ENCODE peak calls at places on chromosome 5, in five cellular contexts. One of them, this sample, is unnamed.

GRCh38 chr5:11384441-11385250 is 519.6 kb downstream of the CTNND2 start:
- DNase-seq in tibial nerve: no peak
- DNase-seq in GM13977: no peak
- DNase-seq in OCI-LY7: no peak
- DNase-seq in RWPE1: no peak
- DNase-seq in this sample: peak; percentile 23

GRCh38 chr5:176912115-176912514 is 13.0 kb upstream of the HK3 start:
- DNase-seq in tibial nerve: no peak
- DNase-seq in GM13977: no peak
- DNase-seq in OCI-LY7: no peak
- DNase-seq in RWPE1: no peak
- DNase-seq in this sample: no peak

GRCh38 chr5:166722939-166723338 is 1568.5 kb upstream of the WWC1 start:
- DNase-seq in GM13977: no peak
- DNase-seq in tibial nerve: no peak
- DNase-seq in RWPE1: peak; percentile 86
- DNase-seq in OCI-LY7: peak; percentile 2
- DNase-seq in this sample: no peak

GRCh38 chr5:10702040-10702629 is 58.9 kb downstream of the DAP start:
- DNase-seq in tibial nerve: no peak
- DNase-seq in OCI-LY7: no peak
- DNase-seq in GM13977: no peak
- DNase-seq in RWPE1: peak; percentile 30
- DNase-seq in this sample: no peak

GRCh38 chr5:147773587-147773986 is 8.9 kb downstream of the JAKMIP2 start:
- DNase-seq in OCI-LY7: no peak
- DNase-seq in RWPE1: no peak
- DNase-seq in GM13977: no peak
- DNase-seq in tibial nerve: no peak
- DNase-seq in this sample: no peak

GRCh38 chr5:149679876-149680809 is 50.0 kb upstream of the PPARGC1B start:
- DNase-seq in OCI-LY7: no peak
- DNase-seq in GM13977: no peak
- DNase-seq in tibial nerve: no peak
- DNase-seq in RWPE1: no peak
- DNase-seq in this sample: no peak

GRCh38 chr5:103589416-103590175 is 27.0 kb upstream of the NUDT12 start:
- DNase-seq in RWPE1: no peak
- DNase-seq in GM13977: no peak
- DNase-seq in OCI-LY7: no peak
- DNase-seq in tibial nerve: no peak
- DNase-seq in this sample: no peak

GRCh38 chr5:152097128-152097527 is 172.5 kb upstream of the GLRA1 start:
- DNase-seq in GM13977: peak; percentile 17
- DNase-seq in tibial nerve: no peak
- DNase-seq in OCI-LY7: no peak
- DNase-seq in RWPE1: no peak
- DNase-seq in this sample: no peak

GRCh38 chr5:1169608-1170115 is 31.7 kb upstream of the SLC6A19 start:
- DNase-seq in RWPE1: no peak
- DNase-seq in GM13977: no peak
- DNase-seq in OCI-LY7: no peak
- DNase-seq in tibial nerve: no peak
- DNase-seq in this sample: no peak

GRCh38 chr5:157651623-157652376 is 438 bp downstream of the SOX30 start:
- DNase-seq in OCI-LY7: no peak
- DNase-seq in tibial nerve: no peak
- DNase-seq in GM13977: peak; percentile 73
- DNase-seq in RWPE1: no peak
- DNase-seq in this sample: no peak

GRCh38 chr5:80655231-80655784 is 525 bp upstream of the DHFR start:
- DNase-seq in tibial nerve: no peak
- DNase-seq in RWPE1: no peak
- DNase-seq in GM13977: no peak
- DNase-seq in OCI-LY7: peak; percentile 45
- DNase-seq in this sample: no peak

GRCh38 chr5:158436271-158437065 is 577.5 kb upstream of the CLINT1 start:
- DNase-seq in RWPE1: no peak
- DNase-seq in GM13977: no peak
- DNase-seq in OCI-LY7: peak; percentile 84
- DNase-seq in tibial nerve: no peak
- DNase-seq in this sample: no peak

GRCh38 chr5:145903113-145903512 is 30.3 kb upstream of the GRXCR2 start:
- DNase-seq in OCI-LY7: peak; percentile 6
- DNase-seq in RWPE1: no peak
- DNase-seq in tibial nerve: no peak
- DNase-seq in GM13977: no peak
- DNase-seq in this sample: no peak

GRCh38 chr5:180303226-180304015 is 11.5 kb upstream of the MAPK9 start:
- DNase-seq in GM13977: no peak
- DNase-seq in OCI-LY7: no peak
- DNase-seq in tibial nerve: no peak
- DNase-seq in RWPE1: no peak
- DNase-seq in this sample: no peak

GRCh38 chr5:152556779-152557178 is 151.7 kb upstream of the NMUR2 start:
- DNase-seq in tibial nerve: no peak
- DNase-seq in RWPE1: no peak
- DNase-seq in OCI-LY7: no peak
- DNase-seq in GM13977: no peak
- DNase-seq in this sample: no peak

GRCh38 chr5:172377856-172378255 is 76.5 kb downstream of the SH3PXD2B start:
- DNase-seq in GM13977: no peak
- DNase-seq in OCI-LY7: no peak
- DNase-seq in RWPE1: no peak
- DNase-seq in tibial nerve: no peak
- DNase-seq in this sample: no peak

GRCh38 chr5:174945853-174946252 is 221.5 kb downstream of the MSX2 start:
- DNase-seq in GM13977: no peak
- DNase-seq in OCI-LY7: no peak
- DNase-seq in RWPE1: no peak
- DNase-seq in tibial nerve: no peak
- DNase-seq in this sample: no peak

GRCh38 chr5:174951151-174951780 is 226.9 kb downstream of the MSX2 start:
- DNase-seq in GM13977: peak; percentile 73
- DNase-seq in OCI-LY7: peak; percentile 75
- DNase-seq in tibial nerve: peak; percentile 26
- DNase-seq in RWPE1: peak; percentile 84
- DNase-seq in this sample: peak; percentile 40

GRCh38 chr5:174943785-174944184 is 219.4 kb downstream of the MSX2 start:
- DNase-seq in GM13977: no peak
- DNase-seq in tibial nerve: no peak
- DNase-seq in RWPE1: no peak
- DNase-seq in OCI-LY7: no peak
- DNase-seq in this sample: no peak

DNA sequence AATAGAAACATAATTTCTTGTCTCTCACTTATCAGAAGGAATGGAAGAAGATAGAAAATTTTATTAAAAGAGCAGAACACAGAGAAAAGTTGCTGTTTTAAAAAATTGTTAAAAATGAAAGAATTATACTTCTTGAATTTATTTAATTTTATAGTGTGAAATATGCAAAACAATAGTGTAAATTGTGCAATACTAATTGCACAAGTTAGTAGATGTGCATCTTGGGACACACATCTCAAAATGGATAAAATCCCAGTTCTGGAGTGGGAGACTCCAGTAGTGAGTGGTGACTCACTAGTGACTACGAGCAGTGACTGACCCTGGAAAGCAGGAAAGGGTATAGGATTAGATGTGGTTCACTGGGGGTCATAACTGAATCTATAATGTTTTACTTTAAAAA is 223.2 kb downstream of the MSX2 start:
- DNase-seq in RWPE1: peak; percentile 36
- DNase-seq in tibial nerve: no peak
- DNase-seq in GM13977: no peak
- DNase-seq in OCI-LY7: no peak
- DNase-seq in this sample: no peak
- TF ChIP-seq CTCF in RWPE1: no peak
- TF ChIP-seq CTCF in tibial nerve: no peak
- TF ChIP-seq CTCF in GM13977: no peak
- TF ChIP-seq CTCF in OCI-LY7: no peak
- TF ChIP-seq CTCF in this sample: no peak

GRCh38 chr5:55307383-55308253 is at the start of the genes DHX29 and MTREX:
- DNase-seq in RWPE1: peak; percentile 93
- DNase-seq in OCI-LY7: peak; percentile 89
- DNase-seq in tibial nerve: peak; percentile 89
- DNase-seq in GM13977: peak; percentile 85
- DNase-seq in this sample: peak; percentile 91

GRCh38 chr5:55304584-55304983 is 2.9 kb downstream of the DHX29 start:
- DNase-seq in RWPE1: no peak
- DNase-seq in tibial nerve: no peak
- DNase-seq in GM13977: no peak
- DNase-seq in OCI-LY7: no peak
- DNase-seq in this sample: no peak

GRCh38 chr5:55303238-55303690 is 4.2 kb downstream of the DHX29 start:
- DNase-seq in tibial nerve: no peak
- DNase-seq in RWPE1: peak; percentile 87
- DNase-seq in OCI-LY7: no peak
- DNase-seq in GM13977: no peak
- DNase-seq in this sample: no peak

GRCh38 chr5:55306641-55307382 is 682 bp downstream of the DHX29 start:
- DNase-seq in OCI-LY7: peak; percentile 18
- DNase-seq in GM13977: no peak
- DNase-seq in tibial nerve: no peak
- DNase-seq in RWPE1: peak; percentile 46
- DNase-seq in this sample: no peak

DNA sequence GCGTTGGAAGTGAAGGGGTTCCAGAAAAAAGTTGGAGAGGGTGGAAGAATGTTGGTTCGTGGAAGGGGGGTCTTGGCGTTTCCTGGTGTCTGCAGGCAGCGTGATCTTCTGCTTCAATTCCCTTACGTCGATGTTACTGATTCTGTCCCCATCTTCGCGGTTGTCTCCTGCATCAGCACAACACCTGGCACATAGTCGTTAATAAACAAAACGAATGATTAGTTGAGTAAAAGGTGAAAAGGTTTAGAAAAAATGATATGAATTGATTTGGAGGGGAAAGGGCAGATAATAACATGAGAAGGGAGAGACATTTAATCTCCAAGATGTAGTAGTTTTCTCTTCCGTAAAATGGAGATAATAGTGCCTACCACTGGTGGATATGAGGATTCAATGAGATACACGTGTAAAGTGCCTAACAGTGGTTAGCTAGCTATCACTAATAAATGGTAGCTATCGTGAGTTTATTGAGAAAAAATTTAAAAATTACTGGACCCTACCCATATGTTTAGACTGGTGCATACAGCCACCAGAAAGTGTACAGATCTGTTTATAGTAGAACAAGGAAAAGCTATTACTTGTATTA is 556 bp downstream of the MTREX start:
- DNase-seq in tibial nerve: no peak
- DNase-seq in GM13977: peak; percentile 42
- DNase-seq in RWPE1: peak; percentile 28
- DNase-seq in OCI-LY7: peak; percentile 56
- DNase-seq in this sample: no peak
- TF ChIP-seq CTCF in tibial nerve: no peak
- TF ChIP-seq CTCF in GM13977: no peak
- TF ChIP-seq CTCF in RWPE1: no peak
- TF ChIP-seq CTCF in OCI-LY7: peak; percentile 73
- TF ChIP-seq CTCF in this sample: no peak

GRCh38 chr5:141040093-141040762 is 10.9 kb upstream of the PCDHB1 start:
- DNase-seq in GM13977: no peak
- DNase-seq in tibial nerve: peak; percentile 25
- DNase-seq in OCI-LY7: no peak
- DNase-seq in RWPE1: peak; percentile 90
- DNase-seq in this sample: peak; percentile 60
- TF ChIP-seq CTCF in GM13977: no peak
- TF ChIP-seq CTCF in tibial nerve: peak; percentile 62
- TF ChIP-seq CTCF in OCI-LY7: no peak
- TF ChIP-seq CTCF in RWPE1: peak; percentile 70
- TF ChIP-seq CTCF in this sample: peak; percentile 80

GRCh38 chr5:93578813-93579560 is 2.0 kb downstream of the NR2F1-AS1 start:
- DNase-seq in OCI-LY7: no peak
- DNase-seq in GM13977: peak; percentile 24
- DNase-seq in tibial nerve: peak; percentile 81
- DNase-seq in RWPE1: no peak
- DNase-seq in this sample: peak; percentile 57
- TF ChIP-seq CTCF in OCI-LY7: no peak
- TF ChIP-seq CTCF in GM13977: peak; percentile 4
- TF ChIP-seq CTCF in tibial nerve: peak; percentile 51
- TF ChIP-seq CTCF in RWPE1: no peak
- TF ChIP-seq CTCF in this sample: no peak

DNA sequence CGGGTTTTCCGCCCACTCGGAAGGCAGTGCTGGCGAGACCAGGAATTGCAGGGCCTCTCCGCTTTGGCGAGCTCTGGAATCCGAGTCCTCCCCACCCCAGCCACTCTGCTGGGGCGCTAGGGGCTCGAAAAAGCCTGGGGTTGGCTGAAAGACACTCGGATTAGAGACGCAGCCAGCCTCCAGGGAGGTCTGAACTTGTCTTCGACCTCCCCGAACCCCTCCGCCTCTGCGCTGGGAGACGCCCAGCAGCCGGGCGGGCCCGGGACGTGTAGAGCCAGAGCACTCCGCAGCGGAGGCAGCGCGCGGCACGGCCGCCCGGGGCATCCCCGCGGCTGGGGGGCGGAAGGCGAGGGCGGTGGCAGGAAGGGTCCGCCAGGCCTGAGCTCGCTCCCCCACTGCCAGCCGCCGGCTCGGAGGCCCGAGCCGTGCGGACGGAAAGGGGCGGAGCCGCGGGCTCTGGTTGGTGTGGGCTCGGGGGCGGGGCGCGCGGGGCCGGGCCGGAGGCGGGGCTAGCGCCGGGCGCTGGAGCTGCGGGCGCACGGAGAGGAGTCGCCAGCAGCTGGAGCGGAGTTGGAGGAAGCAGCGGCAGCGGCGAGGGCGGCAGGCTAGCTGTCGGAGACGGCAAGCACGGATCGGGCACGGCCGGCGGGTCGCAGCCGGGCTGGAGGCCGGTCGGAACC is at the start of gene PIK3R1:
- DNase-seq in GM13977: peak; percentile 99
- DNase-seq in RWPE1: peak; percentile 97
- DNase-seq in tibial nerve: peak; percentile 92
- DNase-seq in OCI-LY7: peak; percentile 96
- DNase-seq in this sample: peak; percentile 95
- TF ChIP-seq CTCF in GM13977: no peak
- TF ChIP-seq CTCF in RWPE1: peak; percentile 59
- TF ChIP-seq CTCF in tibial nerve: peak; percentile 81
- TF ChIP-seq CTCF in OCI-LY7: peak; percentile 32
- TF ChIP-seq CTCF in this sample: peak; percentile 41